ENCODE peak calls at places on chromosomes 13 and 19, in nine cellular contexts. B is heart left ventricle; D is GM03348; W is iris pigment epithelial cell; V is stimulated activated CD8-positive, alpha-beta memory T cell treated with anti-CD3 and anti-CD28 coated beads, Interleukin-7, amount 100 ng/mL, for 1 hour; G is WERI-Rb-1; X is GM12865; P is left cardiac atrium; I is COR-L47. Q is an unnamed sample.

GRCh38 chr13:98443329-98443728 is 133.6 kb downstream of the STK24 start:
- DNase-seq in B (no peak), D (peak; percentile 93), W (peak; percentile 73), V (no peak), G (no peak), X (no peak), P (no peak), I (no peak), Q (no peak)

GRCh38 chr13:38398810-38399493 is 49.3 kb downstream of the UFM1 start:
- DNase-seq in B (no peak), D (peak; percentile 70), W (peak; percentile 99), V (no peak), G (no peak), X (peak; percentile 1), P (no peak), I (no peak), Q (no peak)

GRCh38 chr19:46660601-46661019 is 372 bp downstream of the DACT3 start:
- DNase-seq in B (peak; percentile 59), D (no peak), W (no peak), V (no peak), G (peak; percentile 43), X (no peak), P (peak; percentile 44), I (no peak), Q (no peak)

GRCh38 chr13:99873832-99874430 is 97.6 kb downstream of the ZIC5 start:
- DNase-seq in B (no peak), D (no peak), W (no peak), V (no peak), G (no peak), X (no peak), P (no peak), I (no peak), Q (no peak)

GRCh38 chr19:49413348-49413747 is 9.9 kb downstream of the PTH2 start:
- DNase-seq in B (peak; percentile 48), D (no peak), W (no peak), V (no peak), G (no peak), X (no peak), P (no peak), I (peak; percentile 71), Q (no peak)

GRCh38 chr19:2291185-2291751 is 9.3 kb upstream of the PEAK3 start:
- DNase-seq in B (no peak), D (no peak), W (no peak), V (no peak), G (peak; percentile 65), X (no peak), P (no peak), I (peak; percentile 71), Q (peak; percentile 62)

GRCh38 chr13:51000576-51001260 is 91.1 kb downstream of the RNASEH2B start:
- DNase-seq in B (peak; percentile 44), D (peak; percentile 88), W (peak; percentile 14), V (no peak), G (no peak), X (no peak), P (peak; percentile 55), I (peak; percentile 93), Q (no peak)

GRCh38 chr19:2289714-2290435 is 7.9 kb upstream of the PEAK3 start:
- DNase-seq in B (peak; percentile 55), D (no peak), W (no peak), V (no peak), G (no peak), X (peak; percentile 87), P (no peak), I (no peak), Q (no peak)

GRCh38 chr19:867301-867793 is 7.9 kb downstream of the CFD start:
- DNase-seq in B (no peak), D (no peak), W (no peak), V (no peak), G (no peak), X (no peak), P (no peak), I (peak; percentile 93), Q (no peak)

GRCh38 chr13:113814435-113814821 is 49.4 kb downstream of the GAS6 start:
- DNase-seq in B (no peak), D (peak; percentile 75), W (peak; percentile 51), V (no peak), G (no peak), X (no peak), P (no peak), I (no peak), Q (no peak)

GRCh38 chr13:32726374-32727037 is 140.3 kb downstream of the PDS5B start:
- DNase-seq in B (no peak), D (peak; percentile 6), W (peak; percentile 74), V (no peak), G (no peak), X (no peak), P (no peak), I (no peak), Q (no peak)

Q was measured in neural crest cell.